ENCODE peak calls at places on chromosome 3, in nine cellular contexts. B is foreskin fibroblast; P is cardiac fibroblast; T is GM23248; H is brain microvascular endothelial cell; W is naive thymus-derived CD4-positive, alpha-beta T cell; O is AG10803; C is skeletal muscle cell; R is esophagus muscularis mucosa. M is an unnamed sample.

GRCh38 chr3:41519746-41520145 is 320.4 kb downstream of the CTNNB1 start:
- DNase-seq in B (no peak), P (no peak), T (peak; percentile 29), H (no peak), W (no peak), O (peak; percentile 45), C (no peak), R (no peak), M (no peak)

GRCh38 chr3:5035692-5036535 is 56.7 kb downstream of the BHLHE40 start:
- DNase-seq in B (no peak), P (no peak), T (peak; percentile 33), H (no peak), W (no peak), O (no peak), C (no peak), R (no peak), M (no peak)

GRCh38 chr3:75272708-75273107 is 391.4 kb upstream of the FRG2C start:
- DNase-seq in B (peak; percentile 18), P (peak; percentile 43), T (peak; percentile 80), H (peak; percentile 35), W (no peak), O (peak; percentile 78), C (peak; percentile 15), R (no peak), M (no peak)

GRCh38 chr3:136937886-136938285 is 19.9 kb upstream of the IL20RB start:
- DNase-seq in B (peak; percentile 15), P (peak; percentile 29), T (no peak), H (no peak), W (no peak), O (no peak), C (no peak), R (no peak), M (no peak)

GRCh38 chr3:161977063-161977462 is 480.5 kb downstream of the OTOL1 start:
- DNase-seq in B (peak; percentile 53), P (peak; percentile 75), T (peak; percentile 61), H (peak; percentile 35), W (no peak), O (peak; percentile 40), C (peak; percentile 44), R (no peak), M (no peak)

GRCh38 chr3:81476652-81477051 is 284.8 kb downstream of the GBE1 start:
- DNase-seq in B (no peak), P (no peak), T (no peak), H (no peak), W (no peak), O (no peak), C (no peak), R (no peak), M (no peak)

GRCh38 chr3:97958396-97958795 is 13.8 kb downstream of the RIOX2 start:
- DNase-seq in B (peak; percentile 20), P (peak; percentile 21), T (no peak), H (peak; percentile 20), W (no peak), O (peak; percentile 25), C (no peak), R (no peak), M (no peak)

GRCh38 chr3:149247929-149248691 is 26.5 kb upstream of the CP start:
- DNase-seq in B (no peak), P (peak; percentile 39), T (peak; percentile 11), H (peak; percentile 53), W (no peak), O (no peak), C (no peak), R (no peak), M (no peak)

GRCh38 chr3:195183071-195183776 is 87.7 kb downstream of the XXYLT1 start:
- DNase-seq in B (no peak), P (peak; percentile 39), T (no peak), H (no peak), W (no peak), O (peak; percentile 40), C (no peak), R (no peak), M (no peak)

GRCh38 chr3:195181107-195181498 is 89.9 kb downstream of the XXYLT1 start:
- DNase-seq in B (no peak), P (no peak), T (no peak), H (no peak), W (no peak), O (no peak), C (no peak), R (no peak), M (no peak)

GRCh38 chr3:195180490-195181106 is 90.4 kb downstream of the XXYLT1 start:
- DNase-seq in B (no peak), P (no peak), T (no peak), H (no peak), W (no peak), O (no peak), C (no peak), R (no peak), M (no peak)

GRCh38 chr3:195182470-195182795 is 88.5 kb downstream of the XXYLT1 start:
- DNase-seq in B (peak; percentile 74), P (peak; percentile 86), T (peak; percentile 83), H (peak; percentile 62), W (no peak), O (peak; percentile 67), C (peak; percentile 56), R (no peak), M (no peak)

DNA sequence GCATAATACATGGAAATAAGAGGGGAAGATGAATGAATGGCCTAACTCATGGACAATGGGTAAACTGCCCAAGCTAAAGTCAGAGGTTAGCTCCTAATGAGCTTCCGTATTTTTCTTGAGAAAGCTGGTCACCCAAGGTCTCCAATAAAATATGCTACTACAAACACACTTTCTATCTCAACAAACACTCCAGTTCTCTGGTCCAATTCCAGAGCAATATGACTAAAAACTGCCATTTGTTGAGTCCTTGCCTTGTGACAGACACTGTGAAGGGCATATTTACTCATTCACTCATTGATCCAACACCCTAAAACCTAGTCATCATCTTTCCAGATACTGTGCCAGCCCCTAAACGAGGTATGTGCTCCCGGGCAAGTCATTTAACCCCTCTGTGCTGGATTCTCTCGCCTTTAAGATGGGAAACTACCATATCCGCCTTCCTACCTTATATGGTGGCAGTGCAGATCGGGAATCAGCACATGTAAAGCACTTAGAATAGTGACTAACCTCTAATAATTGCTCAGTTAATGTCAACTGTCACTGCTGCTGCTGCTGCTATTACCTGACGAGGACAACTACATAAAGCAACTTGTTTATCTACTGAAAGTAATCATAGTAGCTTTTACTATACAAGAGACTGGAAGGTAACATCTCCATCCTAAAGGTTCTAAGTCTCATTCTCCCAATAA is 89.0 kb downstream of the XXYLT1 start:
- DNase-seq in B (no peak), P (peak; percentile 41), T (peak; percentile 57), H (no peak), W (no peak), O (no peak), C (no peak), R (no peak), M (no peak)
- H3K4me3 ChIP-seq in B (no peak overlapping the region), P (no peak overlapping the region), T (peak overlapping the region; percentile 48), H (no peak overlapping the region), W (no peak overlapping the region), O (no peak overlapping the region), C (no peak overlapping the region), R (no peak overlapping the region), M (no peak overlapping the region)

DNA sequence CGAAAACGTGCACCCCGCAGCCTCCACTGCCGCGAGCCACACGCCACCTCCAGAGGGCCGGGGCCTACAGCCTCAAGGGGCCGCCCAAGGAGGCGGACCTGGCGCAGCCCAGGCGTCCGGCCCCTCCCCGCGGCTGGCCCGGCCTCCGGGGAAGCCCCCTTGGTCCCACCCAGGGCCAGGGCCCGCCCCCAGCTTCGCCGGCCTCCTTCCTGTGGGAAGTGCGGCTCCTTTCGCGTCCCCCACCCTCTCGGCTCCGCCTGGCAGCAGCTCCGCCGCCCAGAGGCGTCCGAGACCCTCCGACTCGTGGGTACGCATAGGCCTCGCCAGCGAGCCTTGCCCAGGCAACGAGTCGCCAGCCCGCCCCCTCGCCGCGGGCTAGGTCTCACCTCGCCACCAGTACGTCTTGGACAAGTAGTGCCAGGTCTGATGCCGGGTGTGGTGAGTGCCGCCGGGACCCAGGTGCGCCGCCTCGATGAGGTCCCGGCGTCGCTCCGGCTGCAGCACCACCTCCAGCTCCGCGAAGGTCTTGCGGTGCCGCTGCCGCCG is 640 bp downstream of the ZBTB11 start:
- DNase-seq in B (peak; percentile 97), P (peak; percentile 95), T (peak; percentile 98), H (peak; percentile 92), W (peak; percentile 91), O (peak; percentile 95), C (peak; percentile 95), R (peak; percentile 95), M (peak; percentile 86)
- H3K4me3 ChIP-seq in B (peak overlapping the region; percentile 99), P (peak overlapping the region; percentile 100), T (peak overlapping the region; percentile 92), H (peak overlapping the region; percentile 95), W (peak overlapping the region; percentile 91), O (peak overlapping the region; percentile 95), C (peak overlapping the region; percentile 99), R (peak overlapping the region; percentile 99), M (peak overlapping the region; percentile 90)

DNA sequence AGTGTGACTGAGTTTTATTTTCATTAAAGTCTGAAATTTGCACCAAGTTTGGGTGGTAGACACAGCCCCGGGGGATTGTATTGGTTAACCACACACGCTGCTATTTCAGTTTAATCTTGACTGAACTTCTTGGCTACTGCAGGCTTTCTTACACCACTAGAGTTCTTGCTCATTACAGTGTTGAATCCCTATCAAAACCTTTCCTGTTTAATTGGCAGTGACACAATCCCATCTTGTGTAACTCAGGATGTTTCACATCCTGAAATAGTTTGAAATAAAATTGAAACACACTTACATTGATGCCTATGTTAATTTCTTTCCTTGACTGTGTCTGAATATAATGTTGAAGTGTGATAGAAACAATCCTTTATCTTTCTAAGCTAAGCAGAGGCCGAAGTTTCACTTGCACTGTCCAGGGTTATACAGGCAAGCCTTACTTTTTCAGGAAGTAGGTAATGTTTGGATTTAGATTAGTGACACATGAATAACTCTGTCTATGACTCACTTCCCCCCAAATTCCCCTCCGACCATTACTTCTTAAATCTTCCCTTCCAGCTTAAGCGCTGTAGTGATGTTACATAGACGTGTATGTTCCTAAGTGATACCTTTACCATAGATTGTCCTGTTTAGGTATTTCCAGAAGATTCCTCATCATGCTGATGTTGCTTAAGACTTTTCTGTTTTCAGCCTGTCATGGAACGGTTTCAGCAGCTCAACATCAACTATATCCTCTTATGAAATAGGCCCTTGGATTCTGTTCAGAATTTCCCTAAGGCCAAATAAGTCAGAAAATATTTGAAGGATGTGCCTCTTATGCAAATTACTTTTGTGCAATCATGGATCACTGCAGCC is 16.8 kb downstream of the ATG7 start:
- DNase-seq in B (peak; percentile 78), P (peak; percentile 98), T (peak; percentile 92), H (peak; percentile 87), W (no peak), O (peak; percentile 97), C (peak; percentile 86), R (no peak), M (peak; percentile 49)
- H3K4me3 ChIP-seq in B (peak overlapping the region; percentile 14), P (no peak overlapping the region), T (peak overlapping the region; percentile 56), H (no peak overlapping the region), W (no peak overlapping the region), O (peak overlapping the region; percentile 11), C (no peak overlapping the region), R (no peak overlapping the region), M (peak overlapping the region; percentile 13)

DNA sequence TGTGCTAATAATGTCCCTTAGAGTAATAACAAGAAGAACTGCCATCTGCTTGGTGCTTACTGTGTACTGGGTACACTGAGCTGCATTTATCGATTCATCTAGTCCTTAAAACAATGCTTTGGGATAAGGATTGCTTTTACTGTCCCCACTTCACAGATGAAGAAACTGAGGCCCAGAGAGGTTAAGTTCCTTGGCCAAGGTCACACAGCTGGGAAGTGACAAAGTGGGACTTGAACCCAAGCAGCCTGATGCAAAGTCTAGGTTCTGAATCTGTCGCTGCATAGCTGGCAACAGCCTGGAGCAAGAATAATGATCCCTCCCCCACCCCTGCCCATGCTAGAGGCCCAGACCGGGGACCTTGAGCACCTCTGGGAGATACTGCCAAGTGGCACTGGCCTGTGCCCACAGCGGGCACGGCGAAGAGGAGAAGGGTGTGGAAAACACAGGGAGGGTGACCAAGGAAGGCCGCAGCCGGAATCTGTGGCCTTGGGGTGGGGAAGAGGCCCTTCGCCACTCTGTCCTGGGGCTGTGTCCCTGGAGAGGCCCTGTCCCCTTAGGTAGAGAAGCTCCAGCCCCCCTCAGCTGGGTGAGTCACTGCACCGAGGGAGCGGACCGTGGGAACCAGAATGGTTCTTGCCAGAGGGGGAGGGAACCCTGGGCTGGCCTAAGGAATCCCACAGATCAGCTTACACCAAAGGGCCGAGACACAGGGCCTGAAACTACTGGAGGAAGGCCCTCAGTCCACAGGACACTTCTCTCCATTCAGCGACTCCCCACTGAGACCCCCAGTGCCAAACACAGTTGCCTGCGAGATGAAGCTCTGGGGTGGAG is 3.5 kb downstream of the PLXND1 start:
- DNase-seq in B (peak; percentile 94), P (peak; percentile 95), T (peak; percentile 96), H (peak; percentile 93), W (no peak), O (peak; percentile 94), C (peak; percentile 87), R (no peak), M (no peak)
- H3K4me3 ChIP-seq in B (peak overlapping the region; percentile 63), P (peak overlapping the region; percentile 73), T (peak overlapping the region; percentile 72), H (peak overlapping the region; percentile 88), W (no peak overlapping the region), O (peak overlapping the region; percentile 82), C (peak overlapping the region; percentile 68), R (peak overlapping the region; percentile 75), M (no peak overlapping the region)